ENCODE peak calls at places on chromosomes 13 and 19, in nine cellular contexts. One of them, this sample, is unnamed.

GRCh38 chr19:13011653-13012389 is 16.5 kb downstream of the NFIX start:
- DNase-seq in RWPE2: no peak
- DNase-seq in colonic mucosa: no peak
- DNase-seq in tibial artery: no peak
- DNase-seq in thyroid gland: no peak
- DNase-seq in pancreas: no peak
- DNase-seq in body of pancreas: no peak
- DNase-seq in suprapubic skin: no peak
- DNase-seq in SK-N-SH: no peak
- DNase-seq in this sample: no peak

GRCh38 chr19:53982056-53982455 is 9.4 kb upstream of the CACNG6 start:
- DNase-seq in SK-N-SH: peak; percentile 64
- DNase-seq in body of pancreas: no peak
- DNase-seq in colonic mucosa: no peak
- DNase-seq in RWPE2: no peak
- DNase-seq in suprapubic skin: no peak
- DNase-seq in pancreas: no peak
- DNase-seq in tibial artery: no peak
- DNase-seq in thyroid gland: no peak
- DNase-seq in this sample: no peak

GRCh38 chr13:37040789-37041188 is 18.7 kb downstream of the SUPT20H start:
- DNase-seq in RWPE2: no peak
- DNase-seq in SK-N-SH: no peak
- DNase-seq in tibial artery: no peak
- DNase-seq in suprapubic skin: no peak
- DNase-seq in thyroid gland: no peak
- DNase-seq in pancreas: no peak
- DNase-seq in colonic mucosa: no peak
- DNase-seq in body of pancreas: no peak
- DNase-seq in this sample: no peak

GRCh38 chr13:33231339-33231738 is 54.2 kb downstream of the STARD13 start:
- DNase-seq in tibial artery: no peak
- DNase-seq in thyroid gland: no peak
- DNase-seq in RWPE2: no peak
- DNase-seq in SK-N-SH: no peak
- DNase-seq in body of pancreas: no peak
- DNase-seq in colonic mucosa: no peak
- DNase-seq in pancreas: no peak
- DNase-seq in suprapubic skin: no peak
- DNase-seq in this sample: no peak

GRCh38 chr13:88745013-88745412 is 1073.8 kb downstream of the SLITRK5 start:
- DNase-seq in thyroid gland: no peak
- DNase-seq in pancreas: no peak
- DNase-seq in body of pancreas: no peak
- DNase-seq in SK-N-SH: no peak
- DNase-seq in tibial artery: no peak
- DNase-seq in RWPE2: no peak
- DNase-seq in colonic mucosa: no peak
- DNase-seq in suprapubic skin: no peak
- DNase-seq in this sample: no peak

GRCh38 chr19:51777570-51778460 is 16.8 kb downstream of the FPR2 start:
- DNase-seq in body of pancreas: peak; percentile 48
- DNase-seq in pancreas: peak; percentile 58
- DNase-seq in SK-N-SH: peak; percentile 66
- DNase-seq in suprapubic skin: no peak
- DNase-seq in thyroid gland: peak; percentile 54
- DNase-seq in colonic mucosa: peak; percentile 47
- DNase-seq in RWPE2: no peak
- DNase-seq in tibial artery: peak; percentile 71
- DNase-seq in this sample: peak; percentile 57

GRCh38 chr19:58577581-58578429 is 4.7 kb upstream of the MZF1 start:
- DNase-seq in body of pancreas: no peak
- DNase-seq in colonic mucosa: peak; percentile 18
- DNase-seq in pancreas: no peak
- DNase-seq in SK-N-SH: no peak
- DNase-seq in RWPE2: no peak
- DNase-seq in tibial artery: peak; percentile 53
- DNase-seq in thyroid gland: no peak
- DNase-seq in suprapubic skin: peak; percentile 52
- DNase-seq in this sample: no peak

GRCh38 chr19:23914402-23915286 is at the start of gene ZNF726:
- DNase-seq in pancreas: peak; percentile 64
- DNase-seq in body of pancreas: peak; percentile 63
- DNase-seq in colonic mucosa: peak; percentile 87
- DNase-seq in tibial artery: peak; percentile 91
- DNase-seq in thyroid gland: peak; percentile 88
- DNase-seq in SK-N-SH: peak; percentile 77
- DNase-seq in suprapubic skin: peak; percentile 95
- DNase-seq in RWPE2: peak; percentile 69
- DNase-seq in this sample: peak; percentile 76

GRCh38 chr19:38734426-38735256 is 9.6 kb downstream of the CAPN12 start:
- DNase-seq in suprapubic skin: no peak
- DNase-seq in tibial artery: peak; percentile 68
- DNase-seq in thyroid gland: no peak
- DNase-seq in SK-N-SH: no peak
- DNase-seq in RWPE2: peak; percentile 64
- DNase-seq in colonic mucosa: peak; percentile 59
- DNase-seq in pancreas: no peak
- DNase-seq in body of pancreas: no peak
- DNase-seq in this sample: no peak

GRCh38 chr19:23699521-23699860 is 12.5 kb upstream of the ZNF675 start:
- DNase-seq in pancreas: no peak
- DNase-seq in SK-N-SH: peak; percentile 37
- DNase-seq in suprapubic skin: no peak
- DNase-seq in colonic mucosa: no peak
- DNase-seq in thyroid gland: no peak
- DNase-seq in body of pancreas: no peak
- DNase-seq in tibial artery: no peak
- DNase-seq in RWPE2: no peak
- DNase-seq in this sample: no peak

DNA sequence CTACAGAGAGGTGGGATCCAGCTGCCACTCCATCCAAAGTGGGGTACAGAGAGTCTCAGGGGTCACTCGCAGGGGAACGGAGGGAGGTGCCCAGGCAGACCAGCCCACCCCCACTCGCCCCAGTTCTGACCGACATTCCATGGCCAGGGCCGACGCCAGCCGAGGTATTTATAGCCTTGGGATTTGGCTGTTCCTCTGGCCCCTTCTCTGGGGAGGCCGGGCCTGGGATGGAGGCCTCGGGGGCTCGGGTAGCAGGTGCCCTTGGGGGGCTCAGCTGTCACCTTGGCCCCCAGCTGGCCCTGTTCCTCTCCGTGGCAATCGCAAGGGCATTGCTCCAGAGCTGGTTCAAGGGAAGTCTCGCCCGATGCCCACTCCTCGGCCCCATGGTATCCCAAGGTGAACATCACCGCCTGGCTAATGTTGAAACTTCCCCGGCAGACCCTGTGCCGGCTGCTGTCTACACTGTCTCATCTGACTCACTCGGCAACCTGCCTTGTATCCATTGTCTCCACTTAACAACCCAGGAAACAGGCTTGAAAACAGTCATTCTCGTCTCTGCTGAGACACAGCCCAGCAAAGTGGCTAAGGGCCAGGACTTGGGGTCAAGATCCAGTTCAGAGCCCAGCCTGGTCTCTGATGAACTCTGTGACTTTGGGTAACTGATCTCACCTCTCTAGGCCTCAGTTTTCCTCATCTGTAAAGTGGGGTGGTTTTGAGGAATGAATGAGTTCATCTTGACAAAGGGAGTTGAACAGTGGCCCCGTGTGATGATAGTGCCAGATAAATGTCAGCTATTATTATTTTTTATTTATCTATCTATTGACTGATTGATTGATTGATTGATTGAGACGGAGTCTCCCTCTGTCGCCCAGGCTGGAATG is 9.7 kb downstream of the PRKACA start:
- DNase-seq in RWPE2: no peak
- DNase-seq in tibial artery: peak; percentile 83
- DNase-seq in body of pancreas: no peak
- DNase-seq in colonic mucosa: no peak
- DNase-seq in thyroid gland: no peak
- DNase-seq in pancreas: no peak
- DNase-seq in SK-N-SH: no peak
- DNase-seq in suprapubic skin: no peak
- DNase-seq in this sample: no peak
- H3K27ac ChIP-seq in RWPE2: no peak overlapping the region
- H3K27ac ChIP-seq in tibial artery: peak overlapping the region; percentile 83
- H3K27ac ChIP-seq in body of pancreas: no peak overlapping the region
- H3K27ac ChIP-seq in colonic mucosa: no peak overlapping the region
- H3K27ac ChIP-seq in thyroid gland: no peak overlapping the region
- H3K27ac ChIP-seq in pancreas: no peak overlapping the region
- H3K27ac ChIP-seq in SK-N-SH: no peak overlapping the region
- H3K27ac ChIP-seq in suprapubic skin: no peak overlapping the region
- H3K27ac ChIP-seq in this sample: no peak overlapping the region

DNA sequence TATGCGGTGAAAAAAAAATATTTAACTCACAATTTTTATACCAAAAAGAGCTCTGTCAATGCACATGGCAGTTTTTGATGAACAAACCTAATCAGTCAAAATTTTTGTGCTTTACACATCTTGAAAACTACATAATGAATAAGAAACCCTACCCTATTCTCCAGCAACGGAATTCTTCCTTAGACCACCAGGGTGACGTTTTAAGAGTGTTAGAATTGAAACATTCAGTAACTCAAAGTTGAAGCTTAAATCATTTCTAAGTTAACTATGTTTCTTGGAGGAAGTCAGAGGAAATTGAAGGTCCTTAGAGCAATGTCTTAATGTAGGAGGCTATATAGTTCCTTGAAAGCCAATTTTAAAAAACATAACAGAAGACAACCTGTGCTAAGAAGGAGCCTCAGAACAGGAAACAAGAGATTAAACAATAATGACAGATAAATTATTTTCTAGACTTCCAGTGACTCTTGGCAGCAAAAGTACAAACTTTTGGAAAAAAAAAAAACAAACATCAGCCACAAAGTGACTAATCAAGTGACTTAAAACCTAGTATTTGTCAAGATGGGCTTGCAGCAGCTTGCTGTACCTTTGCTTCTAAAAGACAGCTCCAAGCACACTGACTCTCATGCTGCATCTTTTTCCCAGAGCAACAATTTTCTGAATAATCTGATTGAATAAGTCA is 6.2 kb downstream of the SPRY2 start:
- DNase-seq in tibial artery: no peak
- DNase-seq in suprapubic skin: no peak
- DNase-seq in colonic mucosa: no peak
- DNase-seq in pancreas: no peak
- DNase-seq in body of pancreas: no peak
- DNase-seq in thyroid gland: no peak
- DNase-seq in SK-N-SH: no peak
- DNase-seq in RWPE2: no peak
- DNase-seq in this sample: no peak
- H3K4me3 ChIP-seq in tibial artery: no peak overlapping the region
- H3K4me3 ChIP-seq in suprapubic skin: no peak overlapping the region
- H3K4me3 ChIP-seq in colonic mucosa: no peak overlapping the region
- H3K4me3 ChIP-seq in pancreas: no peak overlapping the region
- H3K4me3 ChIP-seq in body of pancreas: no peak overlapping the region
- H3K4me3 ChIP-seq in thyroid gland: no peak overlapping the region
- H3K4me3 ChIP-seq in SK-N-SH: peak overlapping the region; percentile 16
- H3K4me3 ChIP-seq in RWPE2: no peak overlapping the region
- H3K4me3 ChIP-seq in this sample: no peak overlapping the region

DNA sequence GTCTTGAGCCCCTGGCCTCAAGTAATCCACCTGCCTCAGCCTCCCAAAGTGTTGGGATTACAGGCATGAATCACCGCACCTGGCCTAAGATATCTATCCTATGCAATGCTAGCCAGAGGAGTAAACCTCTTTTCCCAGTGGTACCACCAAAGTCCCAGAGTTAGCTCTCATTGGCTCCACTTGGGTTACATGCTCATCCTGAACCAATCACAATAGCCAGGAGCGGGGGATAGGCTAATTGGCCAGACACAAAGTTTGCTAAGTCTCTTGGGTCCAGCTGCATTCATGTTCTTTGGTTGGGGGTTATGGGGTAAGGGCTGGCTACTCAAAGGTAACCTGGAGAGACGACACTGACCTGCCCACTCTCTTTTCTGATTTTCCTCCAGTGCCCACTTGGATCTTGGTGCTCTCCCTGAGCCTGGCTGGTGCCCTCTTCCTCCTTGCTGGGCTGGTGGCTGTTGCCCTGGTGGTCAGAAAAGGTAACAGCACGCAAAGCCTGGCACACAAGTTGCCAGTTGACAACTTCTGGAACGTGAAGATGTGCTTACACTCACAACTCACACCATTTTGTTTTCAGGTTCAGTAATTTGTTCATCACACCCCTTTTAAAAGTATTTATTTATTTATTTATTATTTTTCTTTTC is 7.8 kb downstream of the C19orf38 start:
- DNase-seq in pancreas: no peak
- DNase-seq in body of pancreas: peak; percentile 34
- DNase-seq in colonic mucosa: no peak
- DNase-seq in thyroid gland: no peak
- DNase-seq in tibial artery: no peak
- DNase-seq in SK-N-SH: peak; percentile 48
- DNase-seq in RWPE2: no peak
- DNase-seq in suprapubic skin: no peak
- DNase-seq in this sample: no peak
- TF ChIP-seq CTCF in pancreas: peak; percentile 46
- TF ChIP-seq CTCF in body of pancreas: peak; percentile 42
- TF ChIP-seq CTCF in colonic mucosa: peak; percentile 56
- TF ChIP-seq CTCF in thyroid gland: peak; percentile 15
- TF ChIP-seq CTCF in tibial artery: no peak
- TF ChIP-seq CTCF in SK-N-SH: peak; percentile 58
- TF ChIP-seq CTCF in RWPE2: peak; percentile 26
- TF ChIP-seq CTCF in suprapubic skin: no peak
- TF ChIP-seq CTCF in this sample: peak; percentile 63

DNA sequence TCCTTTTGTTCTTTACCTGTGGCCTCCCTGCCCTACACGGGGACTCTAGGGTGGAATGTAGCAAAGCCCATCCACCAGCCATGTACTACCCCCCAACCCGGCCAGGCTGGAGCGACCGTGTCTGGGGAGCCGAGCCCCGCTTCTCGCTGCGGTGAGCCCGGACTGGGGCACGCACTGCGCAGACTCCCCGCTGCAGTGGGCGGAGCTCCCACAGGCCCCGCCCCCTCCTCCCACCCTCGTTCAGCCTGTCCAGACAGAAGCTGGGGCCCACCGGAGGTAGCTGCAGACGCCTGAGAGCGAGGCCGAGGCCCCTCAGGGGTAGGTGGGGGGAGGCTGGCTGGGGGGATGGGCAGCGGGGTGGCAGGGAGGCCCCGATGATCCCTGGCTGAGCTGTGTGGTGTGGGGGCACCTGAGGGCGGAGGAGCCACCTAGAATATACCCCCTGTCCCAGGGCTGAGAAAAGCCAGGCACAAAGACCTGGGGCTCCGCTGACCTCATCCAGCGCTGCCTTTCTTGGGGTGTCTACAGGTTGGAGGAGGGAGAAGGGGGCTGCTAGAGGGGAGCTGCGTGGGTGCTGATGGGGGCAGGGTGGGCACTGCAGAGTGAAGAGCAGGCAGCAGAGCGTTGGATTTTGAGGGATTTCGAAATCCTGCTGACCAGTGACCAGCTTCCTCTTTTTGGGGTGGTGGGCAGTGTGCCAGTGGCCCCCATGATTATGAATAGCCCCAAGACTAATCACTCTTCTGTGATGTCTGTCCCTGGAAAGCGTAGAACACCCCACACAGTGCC is 17.3 kb downstream of the PLD3 start:
- DNase-seq in body of pancreas: peak; percentile 33
- DNase-seq in colonic mucosa: peak; percentile 47
- DNase-seq in tibial artery: peak; percentile 79
- DNase-seq in SK-N-SH: peak; percentile 99
- DNase-seq in suprapubic skin: no peak
- DNase-seq in thyroid gland: peak; percentile 59
- DNase-seq in pancreas: peak; percentile 43
- DNase-seq in RWPE2: no peak
- DNase-seq in this sample: peak; percentile 80
- H3K27ac ChIP-seq in body of pancreas: no peak overlapping the region
- H3K27ac ChIP-seq in colonic mucosa: no peak overlapping the region
- H3K27ac ChIP-seq in tibial artery: no peak overlapping the region
- H3K27ac ChIP-seq in SK-N-SH: no peak overlapping the region
- H3K27ac ChIP-seq in suprapubic skin: no peak overlapping the region
- H3K27ac ChIP-seq in thyroid gland: no peak overlapping the region
- H3K27ac ChIP-seq in pancreas: no peak overlapping the region
- H3K27ac ChIP-seq in RWPE2: no peak overlapping the region
- H3K27ac ChIP-seq in this sample: peak overlapping the region; percentile 39

GRCh38 chr13:99355267-99356215 is 48.3 kb upstream of the GPR183 start:
- DNase-seq in tibial artery: no peak
- DNase-seq in colonic mucosa: no peak
- DNase-seq in SK-N-SH: no peak
- DNase-seq in pancreas: no peak
- DNase-seq in thyroid gland: no peak
- DNase-seq in RWPE2: no peak
- DNase-seq in body of pancreas: no peak
- DNase-seq in suprapubic skin: no peak
- DNase-seq in this sample: no peak
- H3K4me3 ChIP-seq in tibial artery: no peak overlapping the region
- H3K4me3 ChIP-seq in colonic mucosa: no peak overlapping the region
- H3K4me3 ChIP-seq in SK-N-SH: no peak overlapping the region
- H3K4me3 ChIP-seq in pancreas: no peak overlapping the region
- H3K4me3 ChIP-seq in thyroid gland: no peak overlapping the region
- H3K4me3 ChIP-seq in RWPE2: no peak overlapping the region
- H3K4me3 ChIP-seq in body of pancreas: no peak overlapping the region
- H3K4me3 ChIP-seq in suprapubic skin: peak overlapping the region; percentile 2
- H3K4me3 ChIP-seq in this sample: no peak overlapping the region